ENCODE peak calls at places on chromosomes 2 and 18, in ten cellular contexts. One of them, this sample, is unnamed.

GRCh38 chr2:8310557-8311455 is 371.1 kb upstream of the ID2 start:
- DNase-seq in SJCRH30: no peak
- DNase-seq in caudate nucleus: no peak
- DNase-seq in activated naive CD8-positive, alpha-beta T cell treated with anti-CD3 and anti-CD28 coated beads, Interleukin-2, amount 50 U/mL, for 24 hours: peak; percentile 71
- DNase-seq in HEK293T: no peak
- DNase-seq in mesendoderm: no peak
- DNase-seq in hepatic stellate cell: no peak
- DNase-seq in pulmonary artery endothelial cell: no peak
- DNase-seq in non-pigmented ciliary epithelial cell: no peak
- DNase-seq in EH: no peak
- DNase-seq in this sample: no peak

GRCh38 chr2:220034356-220035121 is 407.1 kb downstream of the SLC4A3 start:
- DNase-seq in SJCRH30: peak; percentile 7
- DNase-seq in caudate nucleus: peak; percentile 4
- DNase-seq in activated naive CD8-positive, alpha-beta T cell treated with anti-CD3 and anti-CD28 coated beads, Interleukin-2, amount 50 U/mL, for 24 hours: no peak
- DNase-seq in HEK293T: no peak
- DNase-seq in mesendoderm: no peak
- DNase-seq in hepatic stellate cell: peak; percentile 75
- DNase-seq in pulmonary artery endothelial cell: no peak
- DNase-seq in non-pigmented ciliary epithelial cell: no peak
- DNase-seq in EH: peak; percentile 82
- DNase-seq in this sample: peak; percentile 56

GRCh38 chr2:227125506-227125905 is 38.5 kb downstream of the COL4A4 start:
- DNase-seq in SJCRH30: no peak
- DNase-seq in caudate nucleus: no peak
- DNase-seq in activated naive CD8-positive, alpha-beta T cell treated with anti-CD3 and anti-CD28 coated beads, Interleukin-2, amount 50 U/mL, for 24 hours: no peak
- DNase-seq in HEK293T: peak; percentile 29
- DNase-seq in mesendoderm: peak; percentile 64
- DNase-seq in hepatic stellate cell: no peak
- DNase-seq in pulmonary artery endothelial cell: no peak
- DNase-seq in non-pigmented ciliary epithelial cell: no peak
- DNase-seq in EH: no peak
- DNase-seq in this sample: no peak

GRCh38 chr18:61943175-61943964 is 50.6 kb upstream of the RNF152 start:
- DNase-seq in SJCRH30: no peak
- DNase-seq in caudate nucleus: no peak
- DNase-seq in activated naive CD8-positive, alpha-beta T cell treated with anti-CD3 and anti-CD28 coated beads, Interleukin-2, amount 50 U/mL, for 24 hours: no peak
- DNase-seq in HEK293T: no peak
- DNase-seq in mesendoderm: no peak
- DNase-seq in hepatic stellate cell: no peak
- DNase-seq in pulmonary artery endothelial cell: no peak
- DNase-seq in non-pigmented ciliary epithelial cell: no peak
- DNase-seq in EH: no peak
- DNase-seq in this sample: no peak

GRCh38 chr2:207746131-207746530 is 23.6 kb downstream of the FZD5 start:
- DNase-seq in SJCRH30: peak; percentile 53
- DNase-seq in caudate nucleus: no peak
- DNase-seq in activated naive CD8-positive, alpha-beta T cell treated with anti-CD3 and anti-CD28 coated beads, Interleukin-2, amount 50 U/mL, for 24 hours: peak; percentile 36
- DNase-seq in HEK293T: peak; percentile 74
- DNase-seq in mesendoderm: peak; percentile 74
- DNase-seq in hepatic stellate cell: peak; percentile 57
- DNase-seq in pulmonary artery endothelial cell: peak; percentile 39
- DNase-seq in non-pigmented ciliary epithelial cell: no peak
- DNase-seq in EH: peak; percentile 77
- DNase-seq in this sample: peak; percentile 64

GRCh38 chr2:214904634-214905033 is 95.2 kb upstream of the BARD1 start:
- DNase-seq in SJCRH30: no peak
- DNase-seq in caudate nucleus: no peak
- DNase-seq in activated naive CD8-positive, alpha-beta T cell treated with anti-CD3 and anti-CD28 coated beads, Interleukin-2, amount 50 U/mL, for 24 hours: no peak
- DNase-seq in HEK293T: no peak
- DNase-seq in mesendoderm: no peak
- DNase-seq in hepatic stellate cell: no peak
- DNase-seq in pulmonary artery endothelial cell: no peak
- DNase-seq in non-pigmented ciliary epithelial cell: no peak
- DNase-seq in EH: no peak
- DNase-seq in this sample: no peak

GRCh38 chr18:75189696-75190095 is 19.2 kb downstream of the PTGR3 start:
- DNase-seq in SJCRH30: no peak
- DNase-seq in caudate nucleus: no peak
- DNase-seq in activated naive CD8-positive, alpha-beta T cell treated with anti-CD3 and anti-CD28 coated beads, Interleukin-2, amount 50 U/mL, for 24 hours: no peak
- DNase-seq in HEK293T: no peak
- DNase-seq in mesendoderm: no peak
- DNase-seq in hepatic stellate cell: no peak
- DNase-seq in pulmonary artery endothelial cell: no peak
- DNase-seq in non-pigmented ciliary epithelial cell: no peak
- DNase-seq in EH: no peak
- DNase-seq in this sample: no peak

GRCh38 chr18:79944126-79944731 is 7.2 kb downstream of the SLC66A2 start:
- DNase-seq in SJCRH30: no peak
- DNase-seq in caudate nucleus: no peak
- DNase-seq in activated naive CD8-positive, alpha-beta T cell treated with anti-CD3 and anti-CD28 coated beads, Interleukin-2, amount 50 U/mL, for 24 hours: peak; percentile 53
- DNase-seq in HEK293T: no peak
- DNase-seq in mesendoderm: no peak
- DNase-seq in hepatic stellate cell: no peak
- DNase-seq in pulmonary artery endothelial cell: no peak
- DNase-seq in non-pigmented ciliary epithelial cell: no peak
- DNase-seq in EH: peak; percentile 29
- DNase-seq in this sample: no peak

GRCh38 chr18:76686737-76687231 is 135.6 kb upstream of the ZNF236 start:
- DNase-seq in SJCRH30: peak; percentile 13
- DNase-seq in caudate nucleus: no peak
- DNase-seq in activated naive CD8-positive, alpha-beta T cell treated with anti-CD3 and anti-CD28 coated beads, Interleukin-2, amount 50 U/mL, for 24 hours: peak; percentile 14
- DNase-seq in HEK293T: peak; percentile 36
- DNase-seq in mesendoderm: peak; percentile 64
- DNase-seq in hepatic stellate cell: peak; percentile 66
- DNase-seq in pulmonary artery endothelial cell: no peak
- DNase-seq in non-pigmented ciliary epithelial cell: no peak
- DNase-seq in EH: peak; percentile 63
- DNase-seq in this sample: peak; percentile 50

GRCh38 chr2:197198890-197199289 is 111.7 kb downstream of the ANKRD44 start:
- DNase-seq in SJCRH30: no peak
- DNase-seq in caudate nucleus: no peak
- DNase-seq in activated naive CD8-positive, alpha-beta T cell treated with anti-CD3 and anti-CD28 coated beads, Interleukin-2, amount 50 U/mL, for 24 hours: peak; percentile 79
- DNase-seq in HEK293T: no peak
- DNase-seq in mesendoderm: no peak
- DNase-seq in hepatic stellate cell: peak; percentile 7
- DNase-seq in pulmonary artery endothelial cell: no peak
- DNase-seq in non-pigmented ciliary epithelial cell: no peak
- DNase-seq in EH: no peak
- DNase-seq in this sample: peak; percentile 45

GRCh38 chr2:118835739-118836410 is 11.6 kb downstream of the EN1 start:
- DNase-seq in SJCRH30: no peak
- DNase-seq in caudate nucleus: no peak
- DNase-seq in activated naive CD8-positive, alpha-beta T cell treated with anti-CD3 and anti-CD28 coated beads, Interleukin-2, amount 50 U/mL, for 24 hours: no peak
- DNase-seq in HEK293T: no peak
- DNase-seq in mesendoderm: peak; percentile 9
- DNase-seq in hepatic stellate cell: no peak
- DNase-seq in pulmonary artery endothelial cell: no peak
- DNase-seq in non-pigmented ciliary epithelial cell: no peak
- DNase-seq in EH: no peak
- DNase-seq in this sample: no peak

GRCh38 chr2:30428827-30429461 is 18.1 kb upstream of the LCLAT1 start:
- DNase-seq in SJCRH30: no peak
- DNase-seq in caudate nucleus: no peak
- DNase-seq in activated naive CD8-positive, alpha-beta T cell treated with anti-CD3 and anti-CD28 coated beads, Interleukin-2, amount 50 U/mL, for 24 hours: no peak
- DNase-seq in HEK293T: no peak
- DNase-seq in mesendoderm: no peak
- DNase-seq in hepatic stellate cell: no peak
- DNase-seq in pulmonary artery endothelial cell: no peak
- DNase-seq in non-pigmented ciliary epithelial cell: no peak
- DNase-seq in EH: no peak
- DNase-seq in this sample: no peak

GRCh38 chr2:2646312-2647051 is 315.4 kb upstream of the MYT1L start:
- DNase-seq in SJCRH30: no peak
- DNase-seq in caudate nucleus: peak; percentile 36
- DNase-seq in activated naive CD8-positive, alpha-beta T cell treated with anti-CD3 and anti-CD28 coated beads, Interleukin-2, amount 50 U/mL, for 24 hours: peak; percentile 39
- DNase-seq in HEK293T: no peak
- DNase-seq in mesendoderm: peak; percentile 30
- DNase-seq in hepatic stellate cell: no peak
- DNase-seq in pulmonary artery endothelial cell: no peak
- DNase-seq in non-pigmented ciliary epithelial cell: no peak
- DNase-seq in EH: no peak
- DNase-seq in this sample: peak; percentile 79

GRCh38 chr18:8978394-8978793 is 124.1 kb upstream of the NDUFV2 start:
- DNase-seq in SJCRH30: no peak
- DNase-seq in caudate nucleus: no peak
- DNase-seq in activated naive CD8-positive, alpha-beta T cell treated with anti-CD3 and anti-CD28 coated beads, Interleukin-2, amount 50 U/mL, for 24 hours: no peak
- DNase-seq in HEK293T: no peak
- DNase-seq in mesendoderm: no peak
- DNase-seq in hepatic stellate cell: no peak
- DNase-seq in pulmonary artery endothelial cell: no peak
- DNase-seq in non-pigmented ciliary epithelial cell: no peak
- DNase-seq in EH: no peak
- DNase-seq in this sample: no peak

GRCh38 chr18:54257015-54257414 is 12.3 kb upstream of the POLI start:
- DNase-seq in SJCRH30: no peak
- DNase-seq in caudate nucleus: no peak
- DNase-seq in activated naive CD8-positive, alpha-beta T cell treated with anti-CD3 and anti-CD28 coated beads, Interleukin-2, amount 50 U/mL, for 24 hours: no peak
- DNase-seq in HEK293T: no peak
- DNase-seq in mesendoderm: no peak
- DNase-seq in hepatic stellate cell: no peak
- DNase-seq in pulmonary artery endothelial cell: no peak
- DNase-seq in non-pigmented ciliary epithelial cell: no peak
- DNase-seq in EH: peak; percentile 43
- DNase-seq in this sample: no peak

GRCh38 chr2:109277414-109277813 is 148.4 kb downstream of the SH3RF3 start:
- DNase-seq in SJCRH30: no peak
- DNase-seq in caudate nucleus: no peak
- DNase-seq in activated naive CD8-positive, alpha-beta T cell treated with anti-CD3 and anti-CD28 coated beads, Interleukin-2, amount 50 U/mL, for 24 hours: no peak
- DNase-seq in HEK293T: no peak
- DNase-seq in mesendoderm: no peak
- DNase-seq in hepatic stellate cell: no peak
- DNase-seq in pulmonary artery endothelial cell: no peak
- DNase-seq in non-pigmented ciliary epithelial cell: no peak
- DNase-seq in EH: no peak
- DNase-seq in this sample: no peak

GRCh38 chr2:119311371-119311770 is 55.3 kb downstream of the C2orf76 start:
- DNase-seq in SJCRH30: no peak
- DNase-seq in caudate nucleus: no peak
- DNase-seq in activated naive CD8-positive, alpha-beta T cell treated with anti-CD3 and anti-CD28 coated beads, Interleukin-2, amount 50 U/mL, for 24 hours: no peak
- DNase-seq in HEK293T: no peak
- DNase-seq in mesendoderm: peak; percentile 64
- DNase-seq in hepatic stellate cell: no peak
- DNase-seq in pulmonary artery endothelial cell: no peak
- DNase-seq in non-pigmented ciliary epithelial cell: no peak
- DNase-seq in EH: no peak
- DNase-seq in this sample: no peak

GRCh38 chr2:95272781-95273180 is 1.5 kb upstream of the PROM2 start:
- DNase-seq in SJCRH30: no peak
- DNase-seq in caudate nucleus: no peak
- DNase-seq in activated naive CD8-positive, alpha-beta T cell treated with anti-CD3 and anti-CD28 coated beads, Interleukin-2, amount 50 U/mL, for 24 hours: no peak
- DNase-seq in HEK293T: no peak
- DNase-seq in mesendoderm: no peak
- DNase-seq in hepatic stellate cell: no peak
- DNase-seq in pulmonary artery endothelial cell: no peak
- DNase-seq in non-pigmented ciliary epithelial cell: no peak
- DNase-seq in EH: no peak
- DNase-seq in this sample: no peak

GRCh38 chr2:47230418-47230817 is 75.3 kb upstream of the STPG4 start:
- DNase-seq in SJCRH30: no peak
- DNase-seq in caudate nucleus: no peak
- DNase-seq in activated naive CD8-positive, alpha-beta T cell treated with anti-CD3 and anti-CD28 coated beads, Interleukin-2, amount 50 U/mL, for 24 hours: no peak
- DNase-seq in HEK293T: no peak
- DNase-seq in mesendoderm: no peak
- DNase-seq in hepatic stellate cell: no peak
- DNase-seq in pulmonary artery endothelial cell: no peak
- DNase-seq in non-pigmented ciliary epithelial cell: no peak
- DNase-seq in EH: no peak
- DNase-seq in this sample: peak; percentile 51

GRCh38 chr18:3715223-3716080 is 265.5 kb downstream of the TGIF1 start:
- DNase-seq in SJCRH30: no peak
- DNase-seq in caudate nucleus: no peak
- DNase-seq in activated naive CD8-positive, alpha-beta T cell treated with anti-CD3 and anti-CD28 coated beads, Interleukin-2, amount 50 U/mL, for 24 hours: no peak
- DNase-seq in HEK293T: no peak
- DNase-seq in mesendoderm: no peak
- DNase-seq in hepatic stellate cell: no peak
- DNase-seq in pulmonary artery endothelial cell: no peak
- DNase-seq in non-pigmented ciliary epithelial cell: no peak
- DNase-seq in EH: no peak
- DNase-seq in this sample: no peak

GRCh38 chr2:109473616-109474318 is 140.0 kb downstream of the SEPTIN10 start:
- DNase-seq in SJCRH30: no peak
- DNase-seq in caudate nucleus: no peak
- DNase-seq in activated naive CD8-positive, alpha-beta T cell treated with anti-CD3 and anti-CD28 coated beads, Interleukin-2, amount 50 U/mL, for 24 hours: no peak
- DNase-seq in HEK293T: no peak
- DNase-seq in mesendoderm: no peak
- DNase-seq in hepatic stellate cell: no peak
- DNase-seq in pulmonary artery endothelial cell: no peak
- DNase-seq in non-pigmented ciliary epithelial cell: no peak
- DNase-seq in EH: no peak
- DNase-seq in this sample: no peak